ENCODE peak calls at places on chromosome 12, in four cellular contexts. T is H7; W is CD8-positive, alpha-beta T cell; H is NCI-H748 treated with DMSO at 0.1 percent for 48 hours. C is an unnamed sample.

GRCh38 chr12:89951050-89951693 is 242.5 kb upstream of the ATP2B1 start:
- DNase-seq in T (no peak), W (no peak), H (no peak), C (no peak)

GRCh38 chr12:77720258-77720657 is 110.4 kb upstream of the NAV3 start:
- DNase-seq in T (no peak), W (no peak), H (no peak), C (no peak)

GRCh38 chr12:128800606-128801005 is 23.2 kb downstream of the SLC15A4 start:
- DNase-seq in T (no peak), W (no peak), H (no peak), C (no peak)

GRCh38 chr12:20885116-20885515 is 74.6 kb downstream of the SLCO1B3 start:
- DNase-seq in T (no peak), W (no peak), H (no peak), C (no peak)

GRCh38 chr12:52656616-52657015 is 4.6 kb upstream of the KRT2 start:
- DNase-seq in T (peak), W (no peak), H (no peak), C (no peak)

GRCh38 chr12:62484234-62484633 is 17.6 kb downstream of the MON2 start:
- DNase-seq in T (no peak), W (no peak), H (no peak), C (no peak)

GRCh38 chr12:11765817-11766794 is 116.6 kb downstream of the ETV6 start:
- DNase-seq in T (no peak), W (no peak), H (no peak), C (no peak)

GRCh38 chr12:106107566-106107965 is 31.2 kb downstream of the NUAK1 start:
- DNase-seq in T (no peak), W (no peak), H (no peak), C (no peak)

GRCh38 chr12:20757-21156 is 45.8 kb upstream of the IQSEC3 start:
- DNase-seq in T (no peak), W (no peak), H (no peak), C (no peak)

GRCh38 chr12:18684430-18684829 is 53.4 kb downstream of the PLCZ1 start:
- DNase-seq in T (no peak), W (no peak), H (no peak), C (no peak)